ENCODE peak calls at places on chromosomes 4 and X, in eight cellular contexts. M, H, I, D, L, Z, N and S are unnamed samples.

GRCh38 chr4:102438873-102439614 is 62.1 kb upstream of the NFKB1 start:
- DNase-seq in M (no peak), N (peak; percentile 89), H (no peak), D (no peak), Z (peak; percentile 23), I (no peak), L (no peak), S (peak; percentile 61)

GRCh38 chrX:470686-471085 is 84.0 kb upstream of the PPP2R3B start:
- DNase-seq in Z (no peak), H (no peak), I (no peak), L (no peak), M (no peak), D (no peak), N (no peak), S (no peak)

GRCh38 chr4:52824603-52825310 is 37.4 kb upstream of the RASL11B start:
- DNase-seq in M (peak; percentile 13), D (peak; percentile 64), H (no peak), Z (peak; percentile 51), I (no peak), N (peak; percentile 46), L (no peak), S (peak; percentile 71)

GRCh38 chrX:134669378-134670098 is 11.3 kb upstream of the PLAC1 start:
- DNase-seq in N (peak; percentile 74), Z (peak; percentile 40), I (no peak), D (peak; percentile 48), M (no peak), H (peak; percentile 7), L (no peak), S (no peak)

GRCh38 chrX:11787564-11787963 is 29.5 kb downstream of the MSL3 start:
- DNase-seq in Z (peak; percentile 11), I (peak; percentile 70), H (peak; percentile 50), L (peak; percentile 38), N (no peak), D (peak; percentile 77), M (peak; percentile 86), S (peak; percentile 9)

GRCh38 chr4:186734251-186734650 is 10.6 kb upstream of the FAT1 start:
- DNase-seq in D (no peak), L (no peak), I (no peak), Z (no peak), M (peak; percentile 12), H (no peak), N (no peak), S (no peak)

GRCh38 chr4:46594658-46595057 is 204.7 kb upstream of the GABRA2 start:
- DNase-seq in H (no peak), L (no peak), I (no peak), M (no peak), N (no peak), D (no peak), Z (no peak), S (no peak)

GRCh38 chr4:78297075-78297815 is 240.1 kb downstream of the FRAS1 start:
- DNase-seq in N (peak; percentile 44), L (no peak), H (no peak), Z (no peak), I (no peak), M (no peak), D (no peak), S (no peak)

GRCh38 chr4:23718435-23718834 is 171.4 kb downstream of the PPARGC1A start:
- DNase-seq in I (no peak), L (no peak), D (no peak), N (no peak), M (no peak), H (no peak), Z (no peak), S (no peak)
- H3K4me3 ChIP-seq in I (no peak overlapping the region), L (no peak overlapping the region), D (no peak overlapping the region), N (no peak overlapping the region), M (no peak overlapping the region), H (peak overlapping the region; percentile 30), Z (no peak overlapping the region), S (no peak overlapping the region)

DNA sequence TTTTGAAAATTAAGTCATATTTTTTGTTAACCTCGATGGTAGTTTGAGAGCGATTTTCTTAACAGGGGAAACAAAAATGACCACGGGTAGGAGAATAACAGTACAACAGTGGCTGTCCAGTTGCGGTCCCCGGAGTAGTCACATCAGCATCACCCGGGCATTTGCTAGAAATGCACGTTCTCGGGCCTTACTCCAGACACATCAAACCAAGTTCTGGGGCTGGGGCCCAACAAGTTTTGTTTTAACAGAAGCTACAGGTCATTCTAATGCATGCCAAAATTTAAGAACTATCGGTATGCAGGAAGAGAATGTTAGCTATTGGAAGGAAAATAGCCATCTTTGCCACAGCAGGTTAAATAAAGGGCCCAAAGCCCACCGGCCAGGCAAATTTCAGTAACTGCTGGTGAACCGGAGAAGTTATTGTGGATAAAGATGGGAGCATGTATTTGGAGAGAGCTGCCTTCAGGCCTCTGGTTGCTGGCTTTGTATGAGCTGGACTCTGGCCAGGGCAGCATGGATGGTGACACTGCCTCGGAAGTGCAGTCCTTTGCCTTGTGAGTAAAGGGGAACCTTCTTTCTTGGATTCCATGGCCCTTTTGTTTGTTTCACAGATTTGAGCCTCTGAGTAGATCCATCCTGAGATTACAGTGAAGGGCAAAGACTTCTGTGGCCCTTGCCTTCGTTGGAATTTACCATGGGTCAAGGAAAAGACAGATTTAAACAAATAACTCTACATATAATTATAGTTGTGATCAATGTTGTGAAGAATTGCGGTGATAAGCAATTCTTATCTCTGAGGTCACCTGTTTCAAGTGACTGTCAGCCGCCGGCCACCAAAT is 62.1 kb downstream of the TBC1D14 start:
- DNase-seq in Z (no peak), N (no peak), I (no peak), L (no peak), D (no peak), H (no peak), M (no peak), S (no peak)
- H3K36me3 ChIP-seq in Z (no peaks in the 10 kb centered on the region), N (peaks cover 3% of the 10 kb centered on the region), I (no peaks in the 10 kb centered on the region), L (no peaks in the 10 kb centered on the region), D (no peaks in the 10 kb centered on the region), H (no peaks in the 10 kb centered on the region), M (no peaks in the 10 kb centered on the region), S (no peaks in the 10 kb centered on the region)

DNA sequence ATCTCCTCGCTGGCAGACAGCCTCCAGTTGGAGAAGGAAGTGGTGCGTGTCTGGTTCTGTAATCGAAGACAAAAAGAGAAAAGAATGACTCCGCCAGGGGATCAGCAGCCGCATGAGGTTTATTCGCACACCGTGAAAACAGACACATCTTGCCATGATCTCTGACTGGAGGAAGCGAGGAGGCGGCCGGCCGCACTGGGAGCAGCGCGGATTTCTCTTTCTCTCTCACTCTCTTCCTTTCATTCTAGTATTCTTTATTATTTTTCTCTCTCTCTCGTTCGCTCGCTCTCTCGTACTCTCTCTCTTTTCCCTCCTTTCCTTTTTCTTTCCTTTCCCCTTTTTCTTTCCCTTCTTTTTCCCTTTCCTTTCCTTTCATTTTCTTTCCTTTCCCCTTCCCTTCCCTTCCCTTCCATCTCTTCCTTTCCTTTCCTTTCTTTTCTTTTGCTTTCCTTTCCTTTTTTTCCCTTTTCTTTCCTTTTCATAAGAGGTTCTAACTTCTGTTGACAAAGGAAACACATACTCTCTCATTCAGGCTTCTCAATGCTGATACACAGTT is 1.2 kb downstream of the POU3F4 start:
- DNase-seq in N (no peak), D (no peak), M (peak; percentile 39), Z (no peak), I (no peak), L (no peak), H (no peak), S (no peak)
- H3K27me3 ChIP-seq in N (no peaks in the 10 kb centered on the region), D (no peaks in the 10 kb centered on the region), M (peaks cover 79% of the 10 kb centered on the region), Z (peaks cover 54% of the 10 kb centered on the region), I (no peaks in the 10 kb centered on the region), L (no peaks in the 10 kb centered on the region), H (peaks cover 19% of the 10 kb centered on the region), S (peaks cover 26% of the 10 kb centered on the region)

DNA sequence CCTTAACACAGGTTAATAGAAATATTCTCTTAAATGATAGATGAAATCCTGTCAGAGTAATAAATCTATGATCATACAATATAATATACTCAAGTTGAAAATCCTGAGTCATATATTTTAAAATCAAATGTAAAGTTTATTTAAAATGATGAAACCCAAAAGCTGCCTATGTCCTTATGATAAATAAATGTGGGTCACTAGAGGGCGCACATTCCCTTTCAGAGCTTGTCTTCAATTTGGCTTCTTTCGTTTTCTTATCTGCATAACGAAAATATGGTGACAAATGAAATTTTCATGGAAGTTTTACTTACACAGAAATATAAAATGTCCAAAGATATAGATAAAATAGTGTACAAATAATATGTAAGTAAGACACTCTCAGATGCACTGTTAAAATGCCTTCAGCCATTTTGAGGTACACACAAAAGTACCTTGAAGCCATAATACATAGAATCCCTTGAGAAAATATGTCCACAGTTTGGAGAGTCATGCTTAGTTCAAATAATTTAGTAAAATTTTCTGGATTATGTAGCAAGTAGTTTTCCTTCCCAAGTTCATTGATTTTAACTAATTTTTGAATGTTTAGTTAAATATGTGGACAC is 680.4 kb downstream of the DMD start:
- DNase-seq in M (peak; percentile 79), H (peak; percentile 9), L (no peak), D (no peak), I (peak; percentile 25), Z (no peak), N (no peak), S (peak; percentile 7)
- H3K4me3 ChIP-seq in M (peak overlapping the region; percentile 30), H (no peak overlapping the region), L (no peak overlapping the region), D (no peak overlapping the region), I (no peak overlapping the region), Z (no peak overlapping the region), N (no peak overlapping the region), S (no peak overlapping the region)

GRCh38 chrX:136870064-136870463 is 10.5 kb downstream of the RBMX start:
- DNase-seq in N (no peak), Z (no peak), M (no peak), I (no peak), L (no peak), D (no peak), H (no peak), S (no peak)
- H3K36me3 ChIP-seq in N (peaks cover 2% of the 10 kb centered on the region), Z (peaks cover 32% of the 10 kb centered on the region), M (peaks cover 25% of the 10 kb centered on the region), I (no peaks in the 10 kb centered on the region), L (peaks cover 9% of the 10 kb centered on the region), D (no peaks in the 10 kb centered on the region), H (no peaks in the 10 kb centered on the region), S (no peaks in the 10 kb centered on the region)

GRCh38 chr4:7333801-7334421 is 100.8 kb downstream of the PSAPL1 start:
- DNase-seq in L (no peak), D (no peak), H (no peak), Z (no peak), I (no peak), N (no peak), M (peak; percentile 24), S (no peak)

GRCh38 chr4:7334521-7335275 is 100.0 kb downstream of the PSAPL1 start:
- DNase-seq in D (no peak), N (no peak), Z (no peak), M (no peak), H (no peak), L (no peak), I (no peak), S (no peak)

GRCh38 chr4:7336732-7337131 is 98.0 kb downstream of the PSAPL1 start:
- DNase-seq in D (no peak), H (no peak), L (no peak), Z (no peak), M (no peak), I (no peak), N (no peak), S (no peak)

GRCh38 chr4:7336067-7336569 is 98.6 kb downstream of the PSAPL1 start:
- DNase-seq in I (no peak), Z (no peak), L (no peak), N (no peak), D (no peak), M (no peak), H (no peak), S (no peak)

GRCh38 chr4:7335363-7336066 is 99.2 kb downstream of the PSAPL1 start:
- DNase-seq in Z (no peak), M (peak; percentile 85), N (no peak), I (peak; percentile 72), L (no peak), D (peak; percentile 83), H (peak; percentile 59), S (no peak)
- H3K27me3 ChIP-seq in Z (no peaks in the 10 kb centered on the region), M (no peaks in the 10 kb centered on the region), N (peaks cover 1% of the 10 kb centered on the region), I (no peaks in the 10 kb centered on the region), L (no peaks in the 10 kb centered on the region), D (no peaks in the 10 kb centered on the region), H (no peaks in the 10 kb centered on the region), S (peaks cover 12% of the 10 kb centered on the region)

GRCh38 chr4:87220094-87220831 is at the start of gene KLHL8:
- DNase-seq in M (peak; percentile 91), D (peak; percentile 90), L (peak; percentile 75), Z (peak; percentile 54), I (peak; percentile 88), H (peak; percentile 90), N (no peak), S (no peak)
- H3K4me3 ChIP-seq in M (peak within 1 kb of the TSS; percentile 65), D (peak within 1 kb of the TSS; percentile 73), L (peak within 1 kb of the TSS; percentile 91), Z (peak within 1 kb of the TSS; percentile 85), I (peak within 1 kb of the TSS; percentile 98), H (peak within 1 kb of the TSS; percentile 77), N (peak within 1 kb of the TSS; percentile 97), S (peak within 1 kb of the TSS; percentile 100)